ENCODE peak calls at places on chromosome 4, in eight cellular contexts. One of them, this sample, is unnamed.
A peak's percentile ranks its signal among the peaks of the same experiment; 100 is the strongest.

GRCh38 chr4:82489076-82489475 is 58.7 kb downstream of the ENOPH1 start:
- DNase-seq in stomach: no peak
- DNase-seq in spleen: no peak
- DNase-seq in SK-N-SH: no peak
- DNase-seq in transverse colon: no peak
- DNase-seq in H1: no peak
- DNase-seq in breast epithelium: no peak
- DNase-seq in upper lobe of left lung: no peak
- DNase-seq in this sample: no peak

GRCh38 chr4:89528525-89529133 is 221.0 kb upstream of the GPRIN3 start:
- DNase-seq in spleen: no peak
- DNase-seq in SK-N-SH: no peak
- DNase-seq in transverse colon: no peak
- DNase-seq in breast epithelium: no peak
- DNase-seq in stomach: no peak
- DNase-seq in H1: no peak
- DNase-seq in upper lobe of left lung: no peak
- DNase-seq in this sample: no peak

GRCh38 chr4:17851921-17852320 is 41.1 kb downstream of the NCAPG start:
- DNase-seq in transverse colon: no peak
- DNase-seq in upper lobe of left lung: no peak
- DNase-seq in H1: no peak
- DNase-seq in spleen: no peak
- DNase-seq in stomach: no peak
- DNase-seq in SK-N-SH: no peak
- DNase-seq in breast epithelium: no peak
- DNase-seq in this sample: no peak

GRCh38 chr4:122356317-122356818 is 22.4 kb upstream of the ADAD1 start:
- DNase-seq in upper lobe of left lung: no peak
- DNase-seq in breast epithelium: no peak
- DNase-seq in H1: no peak
- DNase-seq in stomach: no peak
- DNase-seq in transverse colon: no peak
- DNase-seq in SK-N-SH: no peak
- DNase-seq in spleen: no peak
- DNase-seq in this sample: no peak

GRCh38 chr4:152659806-152660205 is 20.0 kb downstream of the TMEM154 start:
- DNase-seq in transverse colon: no peak
- DNase-seq in stomach: no peak
- DNase-seq in spleen: no peak
- DNase-seq in H1: no peak
- DNase-seq in SK-N-SH: no peak
- DNase-seq in breast epithelium: no peak
- DNase-seq in upper lobe of left lung: no peak
- DNase-seq in this sample: no peak

GRCh38 chr4:76546282-76547166 is 111.5 kb downstream of the SHROOM3 start:
- DNase-seq in transverse colon: peak; percentile 30
- DNase-seq in spleen: no peak
- DNase-seq in stomach: peak; percentile 69
- DNase-seq in H1: no peak
- DNase-seq in upper lobe of left lung: peak; percentile 56
- DNase-seq in SK-N-SH: no peak
- DNase-seq in breast epithelium: no peak
- DNase-seq in this sample: no peak

GRCh38 chr4:2246384-2247127 is 4.6 kb upstream of the HAUS3 start:
- DNase-seq in H1: peak; percentile 43
- DNase-seq in spleen: peak; percentile 78
- DNase-seq in stomach: no peak
- DNase-seq in breast epithelium: no peak
- DNase-seq in upper lobe of left lung: peak; percentile 17
- DNase-seq in SK-N-SH: peak; percentile 21
- DNase-seq in transverse colon: no peak
- DNase-seq in this sample: no peak

GRCh38 chr4:71461422-71461821 is 122.6 kb downstream of the SLC4A4 start:
- DNase-seq in H1: no peak
- DNase-seq in breast epithelium: no peak
- DNase-seq in SK-N-SH: no peak
- DNase-seq in upper lobe of left lung: no peak
- DNase-seq in spleen: no peak
- DNase-seq in transverse colon: no peak
- DNase-seq in stomach: no peak
- DNase-seq in this sample: no peak

GRCh38 chr4:76570141-76570989 is 135.3 kb downstream of the SHROOM3 start:
- DNase-seq in upper lobe of left lung: no peak
- DNase-seq in stomach: no peak
- DNase-seq in SK-N-SH: no peak
- DNase-seq in transverse colon: no peak
- DNase-seq in H1: no peak
- DNase-seq in breast epithelium: no peak
- DNase-seq in spleen: no peak
- DNase-seq in this sample: no peak

GRCh38 chr4:160316036-160316435 is 1213.2 kb downstream of the RAPGEF2 start:
- DNase-seq in SK-N-SH: no peak
- DNase-seq in breast epithelium: no peak
- DNase-seq in spleen: no peak
- DNase-seq in stomach: no peak
- DNase-seq in upper lobe of left lung: no peak
- DNase-seq in transverse colon: no peak
- DNase-seq in H1: no peak
- DNase-seq in this sample: no peak

GRCh38 chr4:12729384-12729783 is 754.8 kb downstream of the RAB28 start:
- DNase-seq in SK-N-SH: peak; percentile 10
- DNase-seq in breast epithelium: no peak
- DNase-seq in H1: no peak
- DNase-seq in transverse colon: no peak
- DNase-seq in upper lobe of left lung: no peak
- DNase-seq in stomach: no peak
- DNase-seq in spleen: no peak
- DNase-seq in this sample: no peak

GRCh38 chr4:158195297-158195696 is 15.0 kb upstream of the TMEM144 start:
- DNase-seq in transverse colon: no peak
- DNase-seq in stomach: no peak
- DNase-seq in upper lobe of left lung: no peak
- DNase-seq in breast epithelium: no peak
- DNase-seq in H1: no peak
- DNase-seq in SK-N-SH: no peak
- DNase-seq in spleen: no peak
- DNase-seq in this sample: no peak

GRCh38 chr4:4854649-4855292 is 4.7 kb upstream of the MSX1 start:
- DNase-seq in spleen: peak; percentile 73
- DNase-seq in upper lobe of left lung: no peak
- DNase-seq in SK-N-SH: peak; percentile 46
- DNase-seq in breast epithelium: peak; percentile 34
- DNase-seq in transverse colon: no peak
- DNase-seq in H1: no peak
- DNase-seq in stomach: no peak
- DNase-seq in this sample: peak; percentile 50

GRCh38 chr4:6447561-6448290 is 24.7 kb downstream of the PPP2R2C start:
- DNase-seq in SK-N-SH: no peak
- DNase-seq in spleen: peak; percentile 55
- DNase-seq in transverse colon: no peak
- DNase-seq in stomach: no peak
- DNase-seq in H1: no peak
- DNase-seq in breast epithelium: no peak
- DNase-seq in upper lobe of left lung: no peak
- DNase-seq in this sample: no peak

GRCh38 chr4:82733636-82734035 is 65.0 kb downstream of the SCD5 start:
- DNase-seq in spleen: no peak
- DNase-seq in upper lobe of left lung: no peak
- DNase-seq in H1: no peak
- DNase-seq in transverse colon: no peak
- DNase-seq in SK-N-SH: no peak
- DNase-seq in breast epithelium: no peak
- DNase-seq in stomach: no peak
- DNase-seq in this sample: no peak

GRCh38 chr4:74996996-74997395 is 64.1 kb downstream of the PARM1 start:
- DNase-seq in stomach: no peak
- DNase-seq in spleen: no peak
- DNase-seq in H1: no peak
- DNase-seq in SK-N-SH: no peak
- DNase-seq in upper lobe of left lung: no peak
- DNase-seq in breast epithelium: no peak
- DNase-seq in transverse colon: no peak
- DNase-seq in this sample: no peak

GRCh38 chr4:152273343-152273742 is 262.5 kb downstream of the FBXW7 start:
- DNase-seq in upper lobe of left lung: no peak
- DNase-seq in H1: no peak
- DNase-seq in stomach: no peak
- DNase-seq in SK-N-SH: no peak
- DNase-seq in transverse colon: no peak
- DNase-seq in breast epithelium: no peak
- DNase-seq in spleen: no peak
- DNase-seq in this sample: no peak

GRCh38 chr4:9944431-9945425 is 76.6 kb downstream of the SLC2A9 start:
- DNase-seq in H1: peak; percentile 22
- DNase-seq in stomach: no peak
- DNase-seq in SK-N-SH: no peak
- DNase-seq in spleen: no peak
- DNase-seq in upper lobe of left lung: no peak
- DNase-seq in transverse colon: no peak
- DNase-seq in breast epithelium: no peak
- DNase-seq in this sample: no peak

GRCh38 chr4:121594796-121595526 is 101.8 kb downstream of the ANXA5 start:
- DNase-seq in stomach: no peak
- DNase-seq in breast epithelium: no peak
- DNase-seq in upper lobe of left lung: no peak
- DNase-seq in transverse colon: no peak
- DNase-seq in H1: no peak
- DNase-seq in SK-N-SH: no peak
- DNase-seq in spleen: no peak
- DNase-seq in this sample: peak; percentile 64

GRCh38 chr4:13097971-13098370 is 386.2 kb downstream of the RAB28 start:
- DNase-seq in breast epithelium: no peak
- DNase-seq in SK-N-SH: no peak
- DNase-seq in transverse colon: no peak
- DNase-seq in upper lobe of left lung: no peak
- DNase-seq in stomach: no peak
- DNase-seq in spleen: no peak
- DNase-seq in H1: no peak
- DNase-seq in this sample: no peak

GRCh38 chr4:20353646-20354045 is 101.9 kb downstream of the SLIT2 start:
- DNase-seq in breast epithelium: no peak
- DNase-seq in spleen: no peak
- DNase-seq in upper lobe of left lung: no peak
- DNase-seq in transverse colon: no peak
- DNase-seq in H1: no peak
- DNase-seq in SK-N-SH: no peak
- DNase-seq in stomach: no peak
- DNase-seq in this sample: no peak

GRCh38 chr4:135192746-135193535 is 991.4 kb upstream of the PABPC4L start:
- DNase-seq in breast epithelium: no peak
- DNase-seq in SK-N-SH: no peak
- DNase-seq in spleen: no peak
- DNase-seq in transverse colon: no peak
- DNase-seq in stomach: no peak
- DNase-seq in H1: no peak
- DNase-seq in upper lobe of left lung: no peak
- DNase-seq in this sample: no peak

GRCh38 chr4:76301068-76301774 is 5.3 kb upstream of the STBD1 start:
- DNase-seq in breast epithelium: no peak
- DNase-seq in H1: no peak
- DNase-seq in transverse colon: no peak
- DNase-seq in stomach: no peak
- DNase-seq in spleen: no peak
- DNase-seq in SK-N-SH: no peak
- DNase-seq in upper lobe of left lung: no peak
- DNase-seq in this sample: no peak

GRCh38 chr4:25857403-25857802 is 5.4 kb downstream of the SEL1L3 start:
- DNase-seq in breast epithelium: no peak
- DNase-seq in SK-N-SH: no peak
- DNase-seq in transverse colon: no peak
- DNase-seq in stomach: no peak
- DNase-seq in spleen: no peak
- DNase-seq in upper lobe of left lung: no peak
- DNase-seq in H1: no peak
- DNase-seq in this sample: no peak

DNA sequence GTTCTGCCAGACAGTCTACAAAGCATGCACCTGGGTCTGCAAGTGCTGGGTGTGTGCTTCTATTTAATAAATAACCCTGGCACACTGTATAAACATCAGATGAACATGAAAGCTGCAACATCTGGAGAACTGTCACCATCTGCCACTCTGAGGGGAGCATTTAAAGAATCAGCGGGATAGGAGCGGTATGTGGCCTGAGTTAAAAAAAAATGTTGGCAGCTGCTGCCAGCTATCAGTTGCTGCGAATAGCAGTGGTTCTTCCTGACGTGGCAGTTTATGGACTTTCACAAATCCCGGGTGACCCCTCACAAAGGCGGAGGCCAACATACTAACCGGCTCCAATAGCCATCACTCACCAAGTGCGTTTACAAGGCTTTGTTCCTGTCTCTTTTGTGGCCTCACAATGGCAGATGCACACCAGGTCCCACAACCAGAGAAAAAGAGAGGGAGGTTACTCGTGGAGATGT is 95.1 kb downstream of the RASL11B start:
- DNase-seq in H1: no peak
- DNase-seq in stomach: no peak
- DNase-seq in spleen: no peak
- DNase-seq in upper lobe of left lung: no peak
- DNase-seq in SK-N-SH: peak; percentile 40
- DNase-seq in transverse colon: peak; percentile 10
- DNase-seq in breast epithelium: no peak
- DNase-seq in this sample: no peak
- TF ChIP-seq POLR2AphosphoS5 in H1: no peak
- TF ChIP-seq POLR2AphosphoS5 in stomach: no peak
- TF ChIP-seq POLR2AphosphoS5 in spleen: no peak
- TF ChIP-seq POLR2AphosphoS5 in upper lobe of left lung: no peak
- TF ChIP-seq POLR2AphosphoS5 in SK-N-SH: no peak
- TF ChIP-seq POLR2AphosphoS5 in transverse colon: no peak
- TF ChIP-seq POLR2AphosphoS5 in breast epithelium: no peak
- TF ChIP-seq POLR2AphosphoS5 in this sample: peak; percentile 45

GRCh38 chr4:46386570-46386969 is 3.4 kb downstream of the GABRA2 start:
- DNase-seq in transverse colon: no peak
- DNase-seq in SK-N-SH: peak; percentile 19
- DNase-seq in upper lobe of left lung: no peak
- DNase-seq in breast epithelium: no peak
- DNase-seq in stomach: no peak
- DNase-seq in spleen: no peak
- DNase-seq in H1: no peak
- DNase-seq in this sample: no peak
- H3K4me3 ChIP-seq in transverse colon: no peak overlapping the region
- H3K4me3 ChIP-seq in SK-N-SH: no peak overlapping the region
- H3K4me3 ChIP-seq in upper lobe of left lung: no peak overlapping the region
- H3K4me3 ChIP-seq in breast epithelium: no peak overlapping the region
- H3K4me3 ChIP-seq in stomach: no peak overlapping the region
- H3K4me3 ChIP-seq in spleen: no peak overlapping the region
- H3K4me3 ChIP-seq in H1: no peak overlapping the region
- H3K4me3 ChIP-seq in this sample: no peak overlapping the region

GRCh38 chr4:742742-743311 is 37.2 kb downstream of the PCGF3 start:
- DNase-seq in H1: peak; percentile 94
- DNase-seq in SK-N-SH: peak; percentile 93
- DNase-seq in spleen: peak; percentile 93
- DNase-seq in breast epithelium: peak; percentile 73
- DNase-seq in stomach: peak; percentile 72
- DNase-seq in transverse colon: peak; percentile 72
- DNase-seq in upper lobe of left lung: peak; percentile 58
- DNase-seq in this sample: peak; percentile 80
- TF ChIP-seq POLR2AphosphoS5 in H1: no peak
- TF ChIP-seq POLR2AphosphoS5 in SK-N-SH: no peak
- TF ChIP-seq POLR2AphosphoS5 in spleen: peak; percentile 56
- TF ChIP-seq POLR2AphosphoS5 in breast epithelium: no peak
- TF ChIP-seq POLR2AphosphoS5 in stomach: no peak
- TF ChIP-seq POLR2AphosphoS5 in transverse colon: no peak
- TF ChIP-seq POLR2AphosphoS5 in upper lobe of left lung: no peak
- TF ChIP-seq POLR2AphosphoS5 in this sample: no peak

GRCh38 chr4:112036881-112037280 is 108.4 kb upstream of the FAM241A start:
- DNase-seq in breast epithelium: no peak
- DNase-seq in SK-N-SH: no peak
- DNase-seq in stomach: no peak
- DNase-seq in H1: no peak
- DNase-seq in transverse colon: no peak
- DNase-seq in spleen: no peak
- DNase-seq in upper lobe of left lung: no peak
- DNase-seq in this sample: no peak
- H3K4me3 ChIP-seq in breast epithelium: no peak overlapping the region
- H3K4me3 ChIP-seq in SK-N-SH: no peak overlapping the region
- H3K4me3 ChIP-seq in stomach: no peak overlapping the region
- H3K4me3 ChIP-seq in H1: no peak overlapping the region
- H3K4me3 ChIP-seq in transverse colon: no peak overlapping the region
- H3K4me3 ChIP-seq in spleen: no peak overlapping the region
- H3K4me3 ChIP-seq in upper lobe of left lung: no peak overlapping the region
- H3K4me3 ChIP-seq in this sample: no peak overlapping the region